ENCODE peak calls at places on chromosomes 11 and 22, in eight cellular contexts. C is psoas muscle; D is sigmoid colon; P is CD8-positive, alpha-beta T cell; J is fibroblast of lung; G is dorsolateral prefrontal cortex; K is Panc1; U is naive thymus-derived CD4-positive, alpha-beta T cell. I is an unnamed sample.

GRCh38 chr11:68818181-68818580 is 23.5 kb downstream of the CPT1A start:
- DNase-seq in U (no peak), D (no peak), P (no peak), G (no peak), C (no peak), J (no peak), K (no peak), I (no peak)

GRCh38 chr11:71971676-71972075 is 27.0 kb upstream of the IL18BP start:
- DNase-seq in K (no peak), P (no peak), U (no peak), G (no peak), J (no peak), C (no peak), D (no peak), I (peak)

GRCh38 chr11:61851128-61851899 is 23.2 kb downstream of the FADS2 start:
- DNase-seq in P (no peak), J (no peak), D (no peak), K (no peak), U (no peak), C (no peak), G (no peak), I (no peak)

GRCh38 chr11:69862331-69862761 is 43.1 kb upstream of the FGF3 start:
- DNase-seq in G (no peak), U (no peak), P (no peak), K (no peak), C (no peak), D (no peak), J (no peak), I (no peak)

GRCh38 chr11:74925281-74925680 is 23.6 kb downstream of the XRRA1 start:
- DNase-seq in C (no peak), K (no peak), D (no peak), G (no peak), U (no peak), J (peak), P (no peak), I (no peak)

GRCh38 chr11:5679811-5680210 is 5.1 kb downstream of the TRIM5 start:
- DNase-seq in P (no peak), D (no peak), U (no peak), G (no peak), K (no peak), C (no peak), J (peak), I (no peak)

GRCh38 chr11:67120881-67121710 is 2.0 kb downstream of the KDM2A start:
- DNase-seq in U (no peak), K (peak), P (no peak), J (peak), G (no peak), C (no peak), D (peak), I (no peak)

GRCh38 chr11:363948-364761 is 5.1 kb upstream of the B4GALNT4 start:
- DNase-seq in P (peak), C (no peak), K (peak), G (peak), J (no peak), U (peak), D (peak), I (no peak)

GRCh38 chr11:3381794-3382193 is 2.8 kb upstream of the ZNF195 start:
- DNase-seq in C (no peak), U (no peak), P (no peak), J (no peak), D (no peak), G (no peak), K (no peak), I (no peak)

GRCh38 chr11:11374358-11375148 is 21.5 kb upstream of the CSNK2A3 start:
- DNase-seq in D (no peak), U (no peak), C (no peak), G (no peak), J (no peak), P (no peak), K (no peak), I (no peak)

GRCh38 chr11:120564573-120565301 is 53.2 kb downstream of the GRIK4 start:
- DNase-seq in D (no peak), K (no peak), P (no peak), G (peak), U (no peak), J (peak), C (peak), I (no peak)

GRCh38 chr11:1837171-1838076 is 1.4 kb upstream of the TNNI2 start:
- DNase-seq in D (peak), J (peak), U (peak), G (no peak), C (peak), P (peak), K (no peak), I (peak)

GRCh38 chr22:17897411-17897810 is 123.1 kb upstream of the BID start:
- DNase-seq in C (no peak), P (no peak), K (no peak), J (no peak), G (no peak), U (no peak), D (no peak), I (no peak)

GRCh38 chr11:64092119-64092760 is 56.5 kb downstream of the FLRT1 start:
- DNase-seq in U (no peak), C (no peak), J (no peak), D (no peak), G (peak), K (no peak), P (no peak), I (no peak)

GRCh38 chr11:66126064-66126463 is 56.0 kb downstream of the PACS1 start:
- DNase-seq in U (no peak), J (no peak), C (no peak), P (no peak), D (no peak), G (no peak), K (no peak), I (no peak)

GRCh38 chr11:114180301-114181055 is 115.7 kb upstream of the NNMT start:
- DNase-seq in K (no peak), D (no peak), U (no peak), C (peak), J (no peak), G (no peak), P (peak), I (no peak)

GRCh38 chr22:23696326-23696851 is 5.6 kb downstream of the RGL4 start:
- DNase-seq in J (peak), C (no peak), K (no peak), G (no peak), U (peak), P (peak), D (no peak), I (peak)

GRCh38 chr22:50030315-50031188 is 18.0 kb upstream of the IL17REL start:
- DNase-seq in C (peak), K (no peak), P (peak), J (peak), G (peak), D (peak), U (peak), I (peak)

GRCh38 chr22:40401532-40401931 is 31.1 kb downstream of the SGSM3 start:
- DNase-seq in D (no peak), C (no peak), J (no peak), P (peak), G (no peak), K (no peak), U (peak), I (peak)

GRCh38 chr22:34105461-34106062 is 185.3 kb upstream of the LARGE1 start:
- DNase-seq in U (no peak), C (peak), G (peak), J (no peak), K (no peak), D (peak), P (no peak), I (peak)

DNA sequence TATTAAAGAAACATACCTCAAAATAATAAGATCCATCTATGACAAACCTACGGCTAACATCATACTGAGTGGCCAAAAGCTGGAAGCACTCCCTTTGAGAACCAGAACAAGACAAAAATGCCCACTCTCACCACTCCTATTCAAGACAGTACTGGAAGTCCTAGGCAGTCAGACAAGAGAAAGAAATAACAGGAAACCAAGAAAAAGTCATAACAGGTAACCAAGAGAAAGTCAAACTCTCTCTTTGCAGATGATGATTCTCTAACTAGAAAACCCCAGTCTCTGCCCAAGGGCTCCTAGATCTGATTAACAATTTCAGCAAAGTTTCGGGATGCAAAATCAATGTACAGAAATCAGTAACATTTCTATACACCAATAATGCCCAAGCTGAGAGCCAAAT is 35.6 kb downstream of the TMEM123 start:
- DNase-seq in K (no peak), J (no peak), C (no peak), D (no peak), G (no peak), U (peak), P (no peak), I (no peak)
- H3K4me3 ChIP-seq in K (no peak), J (no peak), C (no peak), D (no peak), G (no peak), U (peak), P (peak), I (no peak)

DNA sequence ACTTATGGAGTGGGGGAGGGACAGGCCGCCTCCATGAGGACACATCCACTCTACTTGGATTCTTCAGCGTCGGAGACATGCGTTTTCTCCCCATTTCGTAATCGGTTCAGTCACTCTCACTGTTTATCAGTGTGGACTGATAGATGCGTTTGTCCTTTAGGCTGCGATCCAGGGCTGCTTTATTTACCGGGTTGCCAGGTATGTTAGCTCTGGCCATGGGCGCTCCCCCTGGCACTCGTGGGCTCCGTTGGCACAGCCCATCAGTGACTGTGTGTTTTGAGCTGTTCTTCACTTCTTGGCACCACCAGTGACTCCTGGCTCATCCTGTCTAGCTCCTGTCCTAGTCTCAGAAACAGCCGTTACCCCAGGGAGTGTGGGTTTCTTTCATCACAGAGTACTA is 1203.3 kb downstream of the BRD1 start:
- DNase-seq in J (no peak), G (no peak), D (no peak), K (no peak), C (no peak), U (no peak), P (no peak), I (no peak)
- H3K4me3 ChIP-seq in J (no peak), G (no peak), D (no peak), K (no peak), C (no peak), U (no peak), P (no peak), I (no peak)

DNA sequence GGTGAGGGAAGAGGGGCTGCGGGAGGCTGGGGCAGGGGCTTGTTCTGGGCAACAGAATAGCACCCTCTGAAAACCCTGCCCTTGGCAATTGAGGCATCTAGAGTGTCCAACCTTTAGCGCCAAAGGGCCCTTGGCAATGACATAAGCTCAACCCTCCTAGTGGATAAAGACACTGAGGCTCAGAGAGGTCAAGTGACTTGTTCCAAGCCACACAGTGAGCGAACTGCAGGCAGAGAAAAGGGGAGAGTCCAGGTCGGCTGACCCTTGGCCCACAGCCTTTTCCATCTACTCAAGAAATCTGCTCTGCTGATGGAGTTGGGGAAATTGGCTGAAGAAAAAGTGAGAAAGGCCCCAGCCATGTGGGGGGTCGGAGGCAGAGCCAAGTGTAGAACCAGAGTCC is 2.9 kb downstream of the SEC14L2 start:
- DNase-seq in D (no peak), J (no peak), P (no peak), U (no peak), K (no peak), G (no peak), C (no peak), I (no peak)
- H3K4me3 ChIP-seq in D (no peak), J (no peak), P (no peak), U (no peak), K (no peak), G (peak), C (no peak), I (no peak)

DNA sequence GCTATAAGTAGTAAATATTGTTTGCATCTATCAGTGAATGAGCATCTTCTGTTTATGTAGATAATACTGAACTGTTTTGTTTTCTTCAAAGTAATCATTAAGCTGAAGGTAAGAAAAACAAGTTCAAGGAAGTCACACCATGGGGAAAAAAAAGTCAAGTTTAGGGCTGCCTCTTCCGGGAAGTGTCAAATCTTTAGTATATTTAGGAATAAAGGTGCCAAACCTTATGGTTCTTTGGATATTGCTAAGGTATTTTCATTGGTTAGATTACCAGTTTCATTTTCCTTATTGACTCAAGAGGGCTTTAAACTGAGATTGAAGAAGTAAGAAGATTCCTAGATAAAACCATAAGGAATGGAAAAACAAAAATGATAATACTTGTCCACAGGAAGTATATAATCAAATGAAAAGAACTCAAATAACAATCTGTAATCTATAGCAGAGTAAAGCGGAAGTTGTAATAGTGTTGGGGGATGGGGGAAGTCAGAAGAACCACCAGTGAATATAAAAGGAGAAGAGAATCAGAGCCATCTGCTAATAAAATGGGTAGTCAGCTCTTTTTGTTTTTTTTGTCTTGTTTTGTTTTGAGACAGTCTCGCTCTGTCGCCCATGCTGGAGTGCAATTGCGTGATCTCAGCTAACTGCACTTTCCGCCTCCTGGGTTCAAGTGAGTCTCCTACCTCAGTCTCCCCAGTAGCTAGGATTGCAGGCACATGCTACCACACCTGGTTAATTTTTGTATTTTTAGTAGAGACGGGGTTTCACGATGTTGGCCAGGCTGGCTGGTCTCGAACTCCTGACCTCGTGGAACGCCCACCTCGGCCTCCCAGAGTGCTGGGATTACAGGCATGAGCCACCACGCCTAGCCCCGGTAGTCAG is 2.3 kb downstream of the ATM start:
- DNase-seq in J (no peak), G (no peak), P (peak), U (peak), D (no peak), K (no peak), C (no peak), I (no peak)
- H3K4me3 ChIP-seq in J (peak), G (peak), P (peak), U (peak), D (peak), K (no peak), C (peak), I (peak)